ENCODE peak calls at places on chromosome 14, in nine cellular contexts. K is tibial nerve, B is HepG2, P is A549, T is H1, S is K562, A is transverse colon, H is sigmoid colon, G is stomach. D is an unnamed sample.

GRCh38 chr14:20682435-20683124 is 1.8 kb upstream of the RNASE4 start:
- DNase-seq in S (peak; percentile 83), H (peak; percentile 96), B (peak; percentile 94), T (no peak), P (peak; percentile 96), K (peak; percentile 86), G (peak; percentile 84), A (peak; percentile 88), D (peak; percentile 93)

GRCh38 chr14:82447586-82447985 is 913.9 kb upstream of the SEL1L start:
- DNase-seq in H (no peak), S (no peak), K (no peak), T (no peak), P (no peak), B (no peak), G (no peak), A (no peak), D (no peak)

GRCh38 chr14:20388159-20388558 is 25.1 kb downstream of the TEP1 start:
- DNase-seq in A (no peak), B (no peak), P (no peak), S (no peak), H (no peak), K (no peak), T (no peak), G (no peak), D (no peak)

GRCh38 chr14:38357557-38357956 is 101.7 kb upstream of the CLEC14A start:
- DNase-seq in S (no peak), P (no peak), T (no peak), K (no peak), G (no peak), H (no peak), B (no peak), A (no peak), D (no peak)

GRCh38 chr14:64549805-64550538 is at the start of gene PPP1R36:
- DNase-seq in H (peak; percentile 70), B (no peak), G (peak; percentile 69), S (peak; percentile 5), T (no peak), P (no peak), K (peak; percentile 7), A (peak; percentile 81), D (no peak)

GRCh38 chr14:105015905-105016304 is 5.0 kb downstream of the CDCA4 start:
- DNase-seq in G (no peak), K (no peak), H (no peak), B (no peak), S (no peak), T (no peak), P (no peak), A (no peak), D (no peak)

GRCh38 chr14:100529561-100530031 is 57.6 kb downstream of the BEGAIN start:
- DNase-seq in T (no peak), A (no peak), P (no peak), K (no peak), H (peak; percentile 56), S (no peak), B (no peak), G (peak; percentile 15), D (no peak)

GRCh38 chr14:103512701-103513611 is 9.7 kb downstream of the CKB start:
- DNase-seq in T (no peak), G (peak; percentile 70), K (no peak), A (peak; percentile 69), H (peak; percentile 92), P (no peak), B (no peak), S (no peak), D (peak; percentile 67)

GRCh38 chr14:48614003-48614402 is 938.6 kb upstream of the MDGA2 start:
- DNase-seq in B (no peak), H (no peak), P (no peak), T (no peak), A (no peak), K (no peak), G (no peak), S (no peak), D (no peak)

GRCh38 chr14:103819503-103820307 is 27.7 kb downstream of the PPP1R13B start:
- DNase-seq in A (peak; percentile 47), S (no peak), B (peak; percentile 63), T (peak; percentile 27), G (peak; percentile 60), H (peak; percentile 80), P (no peak), K (no peak), D (peak; percentile 69)

GRCh38 chr14:28823245-28823644 is 56.7 kb downstream of the FOXG1 start:
- DNase-seq in G (no peak), S (no peak), P (no peak), A (no peak), K (no peak), T (no peak), H (no peak), B (no peak), D (no peak)

GRCh38 chr14:72291908-72292688 is 359.9 kb downstream of the RGS6 start:
- DNase-seq in H (no peak), A (no peak), G (no peak), K (peak; percentile 77), P (peak; percentile 35), T (peak; percentile 1), S (peak; percentile 20), B (peak; percentile 24), D (no peak)

GRCh38 chr14:95906591-95906990 is 30.0 kb downstream of the TUNAR start:
- DNase-seq in H (no peak), K (no peak), P (no peak), G (no peak), A (no peak), B (no peak), S (no peak), T (no peak), D (no peak)

GRCh38 chr14:66939409-66939808 is 249.8 kb upstream of the GARIN2 start:
- DNase-seq in G (no peak), K (no peak), P (no peak), B (no peak), T (no peak), S (no peak), H (no peak), A (no peak), D (no peak)

GRCh38 chr14:36820901-36821300 is 159.2 kb downstream of the PAX9 start:
- DNase-seq in B (no peak), P (no peak), S (no peak), A (no peak), T (no peak), K (no peak), H (no peak), G (no peak), D (no peak)

GRCh38 chr14:63186453-63186852 is 17.8 kb upstream of the RHOJ start:
- DNase-seq in G (no peak), S (no peak), B (no peak), K (no peak), H (no peak), T (no peak), P (no peak), A (no peak), D (no peak)

GRCh38 chr14:73825551-73826188 is 26.0 kb upstream of the PTGR2 start:
- DNase-seq in K (peak; percentile 98), T (peak; percentile 27), B (peak; percentile 69), P (peak; percentile 83), S (peak; percentile 91), G (peak; percentile 97), H (peak; percentile 96), A (peak; percentile 94), D (peak; percentile 97)

GRCh38 chr14:50319721-50320120 is 7.6 kb downstream of the DMAC2L start:
- DNase-seq in B (no peak), S (no peak), K (no peak), G (no peak), H (no peak), P (no peak), A (no peak), T (no peak), D (no peak)

GRCh38 chr14:68711551-68712437 is 81.1 kb downstream of the ZFP36L1 start:
- DNase-seq in S (no peak), K (no peak), A (no peak), T (no peak), B (no peak), P (no peak), G (no peak), H (peak; percentile 41), D (no peak)
- H3K27ac ChIP-seq in S (no peak overlapping the region), K (no peak overlapping the region), A (no peak overlapping the region), T (no peak overlapping the region), B (no peak overlapping the region), P (peak overlapping the region; percentile 11), G (no peak overlapping the region), H (no peak overlapping the region), D (no peak overlapping the region)

DNA sequence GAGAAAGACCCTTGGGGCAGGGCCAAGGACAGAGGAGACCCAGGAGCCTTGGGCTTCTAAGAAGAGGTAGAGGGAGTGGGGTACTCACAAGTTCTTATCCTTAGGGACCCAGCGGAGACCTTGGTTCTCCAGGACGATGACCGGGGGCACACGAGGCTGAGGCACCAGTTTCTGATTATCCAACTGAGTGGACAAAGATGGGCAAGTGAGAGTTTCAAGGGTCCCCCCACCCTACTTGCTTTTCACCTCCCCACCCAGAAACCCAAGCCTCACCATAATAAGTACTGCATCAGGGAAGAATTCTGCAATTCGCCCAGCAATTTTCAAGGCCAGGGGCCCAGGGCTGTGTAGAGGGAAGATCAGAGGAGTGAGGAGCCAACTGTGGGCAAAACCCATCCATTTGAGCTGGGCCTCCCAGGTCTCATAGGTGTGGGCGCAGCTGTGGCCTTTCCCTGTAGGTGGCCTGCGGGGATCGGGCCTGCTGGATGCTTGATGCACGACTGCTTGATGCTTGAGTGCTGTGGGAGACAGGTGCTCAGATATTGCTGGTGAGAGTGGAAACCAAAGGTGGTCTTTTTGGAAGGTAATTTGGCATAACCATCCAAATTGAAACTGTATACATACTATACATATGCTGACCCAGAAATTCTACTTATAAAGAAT is 2.0 kb downstream of the EMC9 start:
- DNase-seq in G (no peak), A (no peak), B (peak; percentile 72), K (no peak), S (no peak), H (no peak), T (no peak), P (peak; percentile 38), D (no peak)
- TF ChIP-seq EP300 in G (no peak), A (no peak), B (no peak), K (no peak), S (no peak), H (no peak), T (no peak), P (no peak), D (no peak)

DNA sequence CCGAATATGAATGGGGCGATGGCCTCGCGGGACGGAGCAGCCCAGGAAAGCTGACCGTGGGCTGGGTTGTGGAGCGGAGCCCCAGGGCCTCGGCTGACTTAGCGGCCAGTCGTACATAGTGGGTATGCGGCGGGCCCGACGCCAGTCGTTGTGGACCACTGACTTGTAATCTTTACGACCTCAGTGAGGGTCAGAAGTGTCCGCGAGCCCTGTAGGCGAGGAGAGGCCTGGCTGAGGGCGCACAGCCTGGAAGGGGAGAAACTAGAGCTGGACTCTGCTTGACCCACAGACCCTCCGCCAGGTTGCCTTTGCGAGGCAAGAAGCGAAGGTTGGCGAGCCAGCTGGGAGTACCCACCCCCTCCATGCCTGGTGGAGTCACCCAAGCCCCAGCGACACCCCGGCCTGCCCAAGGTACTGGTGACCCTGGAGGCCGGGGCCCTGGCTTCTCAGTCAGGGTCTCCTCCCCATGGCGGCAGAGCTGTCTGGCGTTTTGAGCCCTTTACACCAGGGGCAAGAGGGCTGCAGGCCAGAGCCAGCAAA is 15.6 kb upstream of the DYNC1H1 start:
- DNase-seq in T (no peak), P (no peak), G (no peak), A (no peak), K (no peak), H (peak; percentile 79), S (no peak), B (no peak), D (no peak)
- H3K27ac ChIP-seq in T (peak overlapping the region; percentile 84), P (peak overlapping the region; percentile 96), G (peak overlapping the region; percentile 99), A (peak overlapping the region; percentile 88), K (peak overlapping the region; percentile 95), H (peak overlapping the region; percentile 96), S (peak overlapping the region; percentile 95), B (peak overlapping the region; percentile 91), D (peak overlapping the region; percentile 98)

GRCh38 chr14:80713076-80713850 is 228.3 kb downstream of the CEP128 start:
- DNase-seq in S (no peak), K (no peak), P (no peak), B (no peak), A (no peak), G (no peak), T (no peak), H (no peak), D (no peak)
- TF ChIP-seq EP300 in S (no peak), K (no peak), P (no peak), B (no peak), A (no peak), G (no peak), T (no peak), H (no peak), D (no peak)